ENCODE peak calls at places on chromosomes 3 and 15, in four cellular contexts. C, X, T and P are unnamed samples. For H3K4me1, the result is how much of the 10 kb centered on the place peaks cover.

GRCh38 chr3:20054549-20054987 is 14.3 kb downstream of the KAT2B start:
- DNase-seq in C (no peak), X (no peak), T (peak), P (no peak)

GRCh38 chr3:106593381-106593780 is 724.6 kb upstream of the CBLB start:
- DNase-seq in C (no peak), X (no peak), T (no peak), P (no peak)

GRCh38 chr3:12005951-12006625 is 1.9 kb downstream of the SYN2 start:
- DNase-seq in C (no peak), X (no peak), T (no peak), P (no peak)

GRCh38 chr3:50245831-50246516 is 10.0 kb downstream of the GNAI2 start:
- DNase-seq in C (peak), X (peak), T (peak), P (peak)

GRCh38 chr3:126983653-126984390 is 907 bp downstream of the PLXNA1 start:
- DNase-seq in C (no peak), X (peak), T (no peak), P (peak)

GRCh38 chr3:40162616-40163015 is 146.9 kb upstream of the EIF1B start:
- DNase-seq in C (no peak), X (no peak), T (no peak), P (no peak)

GRCh38 chr3:187960820-187961219 is 193.1 kb upstream of the LPP start:
- DNase-seq in C (no peak), X (no peak), T (no peak), P (no peak)

GRCh38 chr3:112958749-112959560 is 15.9 kb downstream of the CD200R1 start:
- DNase-seq in C (no peak), X (no peak), T (no peak), P (no peak)

GRCh38 chr3:195249057-195249770 is 21.7 kb downstream of the XXYLT1 start:
- DNase-seq in C (no peak), X (no peak), T (no peak), P (no peak)

GRCh38 chr3:44469914-44470313 is 7.6 kb downstream of the ZNF445 start:
- DNase-seq in C (no peak), X (no peak), T (no peak), P (no peak)

GRCh38 chr15:92636950-92637481 is 18.6 kb downstream of the FAM174B start:
- DNase-seq in C (peak), X (peak), T (no peak), P (peak)
- H3K4me1 ChIP-seq in C (under half), X (under half), T (under half), P (under half)

GRCh38 chr15:90955911-90956310 is 1.2 kb downstream of the RCCD1 start:
- DNase-seq in C (no peak), X (no peak), T (no peak), P (no peak)

GRCh38 chr15:90952901-90953677 is 1.6 kb upstream of the RCCD1 start:
- DNase-seq in C (no peak), X (no peak), T (no peak), P (no peak)

GRCh38 chr15:90956551-90957104 is 1.9 kb downstream of the RCCD1 start:
- DNase-seq in C (peak), X (peak), T (peak), P (peak)

GRCh38 chr15:90954712-90955671 is at the start of gene RCCD1:
- DNase-seq in C (peak), X (peak), T (peak), P (peak)

GRCh38 chr15:90953947-90954711 is 555 bp upstream of the RCCD1 start:
- DNase-seq in C (no peak), X (no peak), T (no peak), P (peak)
- H3K4me3 ChIP-seq in C (peak), X (no peak), T (peak), P (peak)

DNA sequence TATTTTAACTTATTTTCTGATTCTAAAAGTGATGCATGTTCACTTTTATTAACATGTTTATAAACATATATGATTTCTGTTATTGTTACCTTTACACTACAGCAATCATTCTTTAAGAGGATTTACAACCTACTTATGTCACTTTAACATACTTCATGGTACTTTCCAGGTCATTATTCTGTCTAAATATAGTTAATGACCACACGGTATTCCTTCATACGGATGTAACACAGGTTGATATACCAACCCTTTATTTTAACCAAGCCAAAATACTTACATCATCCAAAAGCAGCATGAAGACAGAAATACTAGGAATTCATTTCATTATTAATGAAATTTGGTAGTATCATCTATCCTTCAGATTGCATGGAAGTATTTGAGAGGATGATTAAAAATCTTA is 18.6 kb downstream of the PIK3R4 start:
- DNase-seq in C (no peak), X (no peak), T (no peak), P (no peak)
- H3K27ac ChIP-seq in C (no peak), X (no peak), T (peak), P (peak)

DNA sequence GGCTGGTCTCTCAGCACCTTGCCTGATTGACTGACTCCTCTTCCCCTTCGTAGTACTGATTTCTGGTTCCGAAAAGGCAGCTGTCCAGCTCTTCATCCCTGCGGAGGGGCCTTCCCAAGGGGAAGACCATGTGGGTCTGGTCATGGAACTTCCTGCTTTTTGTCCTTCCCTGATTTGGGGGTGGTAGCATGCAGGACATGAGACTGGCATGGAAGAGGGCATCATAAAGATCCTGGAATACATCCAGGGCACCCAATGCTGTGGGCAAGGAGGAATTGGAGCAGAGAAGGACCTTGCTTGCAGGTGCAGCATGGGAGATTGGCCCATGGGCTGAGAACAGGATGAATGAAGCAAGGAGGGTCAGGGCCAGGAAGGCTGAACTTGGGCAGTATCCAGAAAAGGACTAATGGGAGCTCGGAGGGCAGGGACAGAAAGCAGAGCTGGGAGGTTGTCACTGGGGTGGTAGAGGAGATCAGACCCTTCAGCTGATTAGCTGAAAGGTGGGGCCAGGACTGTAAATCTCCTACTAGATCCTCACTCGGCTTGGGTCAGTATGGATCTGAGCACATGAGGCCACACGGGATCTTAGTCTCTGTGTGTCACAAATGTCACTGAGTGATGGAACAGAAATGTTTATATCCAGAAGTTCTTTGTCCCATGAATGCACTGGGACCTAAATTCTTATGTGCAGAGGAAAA is 59.5 kb downstream of the AMOTL2 start:
- DNase-seq in C (peak), X (no peak), T (no peak), P (no peak)
- H3K4me1 ChIP-seq in C (half or more), X (under half), T (under half), P (under half)

DNA sequence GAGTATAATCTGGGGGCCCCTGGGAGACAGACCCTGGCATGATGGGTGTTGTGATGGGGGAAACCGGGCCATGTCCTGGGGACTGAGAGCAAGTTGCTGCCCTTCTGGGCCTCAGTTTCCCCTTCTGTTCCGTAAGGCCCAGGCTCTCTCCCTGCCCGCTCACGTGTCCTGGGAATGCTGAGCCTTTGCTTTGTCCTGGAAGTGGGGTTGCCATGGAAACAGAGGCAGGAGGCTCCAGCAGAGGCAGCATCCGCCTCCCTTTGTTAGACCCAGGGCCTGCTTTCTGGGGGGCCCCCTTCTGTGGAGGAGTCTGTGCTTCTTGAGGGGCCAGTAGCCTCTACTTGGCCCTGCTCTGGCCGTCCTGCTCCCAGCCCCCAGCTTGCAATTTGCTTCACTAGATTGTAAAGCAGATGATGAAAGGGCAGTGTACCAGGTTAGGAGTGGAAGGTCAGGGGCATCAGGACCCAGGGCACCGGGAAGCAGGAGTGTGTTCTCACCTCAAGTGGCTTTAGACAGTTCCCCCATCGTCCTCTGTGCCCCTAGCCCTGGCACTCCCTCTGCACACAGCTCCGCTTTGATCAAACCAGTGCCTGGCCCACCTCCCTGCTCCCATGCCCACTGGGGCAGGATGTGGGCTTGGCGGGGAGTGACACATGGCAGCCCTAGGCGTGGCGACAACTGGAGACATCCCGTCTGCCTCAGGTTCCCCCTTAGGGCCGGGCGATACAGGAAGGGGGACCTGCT is 105.6 kb downstream of the FBLN2 start:
- DNase-seq in C (no peak), X (peak), T (no peak), P (no peak)
- H3K4me3 ChIP-seq in C (peak), X (no peak), T (peak), P (no peak)

GRCh38 chr3:183434503-183434902 is 6.1 kb upstream of the MCF2L2 start:
- DNase-seq in C (no peak), X (peak), T (no peak), P (no peak)
- H3K27ac ChIP-seq in C (no peak), X (peak), T (no peak), P (no peak)

GRCh38 chr15:27545494-27546255 is 553.4 kb downstream of the OCA2 start:
- DNase-seq in C (no peak), X (no peak), T (no peak), P (no peak)
- H3K4me1 ChIP-seq in C (under half), X (under half), T (under half), P (under half)